ENCODE peak calls at places on chromosomes 1 and 21, in ten cellular contexts. One of them, this sample, is unnamed.

GRCh38 chr1:85934531-85934930 is 222.0 kb downstream of the COL24A1 start:
- DNase-seq in osteocyte: no peak
- DNase-seq in DMS 273 treated with DMSO at 0.1 percent for 48 hours: no peak
- DNase-seq in HTR-8/SVneo: no peak
- DNase-seq in AG08396: no peak
- DNase-seq in iris pigment epithelial cell: peak
- DNase-seq in astrocyte of the spinal cord: no peak
- DNase-seq in mammary epithelial cell: no peak
- DNase-seq in activated naive CD8-positive, alpha-beta T cell treated with anti-CD3 and anti-CD28 coated beads, Interleukin-2, amount 50 U/mL, for 24 hours: no peak
- DNase-seq in activated T-helper 1 cell treated with anti-CD3 and anti-CD28 coated beads, Interleukin-12 subunit alpha, Interleukin-12 subunit beta, Interleukin-2, Interleukin-4 antibody, amounts not matched to agents 30 ng/mL and 10 ng/mL and 1 ng/mL, durations not matched to agents 14 hours and 24 hours and 36 hours: no peak
- DNase-seq in this sample: no peak

GRCh38 chr1:117512728-117513321 is 93.0 kb upstream of the TENT5C start:
- DNase-seq in osteocyte: no peak
- DNase-seq in DMS 273 treated with DMSO at 0.1 percent for 48 hours: no peak
- DNase-seq in HTR-8/SVneo: no peak
- DNase-seq in AG08396: peak
- DNase-seq in iris pigment epithelial cell: peak
- DNase-seq in astrocyte of the spinal cord: peak
- DNase-seq in mammary epithelial cell: peak
- DNase-seq in activated naive CD8-positive, alpha-beta T cell treated with anti-CD3 and anti-CD28 coated beads, Interleukin-2, amount 50 U/mL, for 24 hours: no peak
- DNase-seq in activated T-helper 1 cell treated with anti-CD3 and anti-CD28 coated beads, Interleukin-12 subunit alpha, Interleukin-12 subunit beta, Interleukin-2, Interleukin-4 antibody, amounts not matched to agents 30 ng/mL and 10 ng/mL and 1 ng/mL, durations not matched to agents 14 hours and 24 hours and 36 hours: no peak
- DNase-seq in this sample: peak

GRCh38 chr1:10538608-10539355 is 64.0 kb downstream of the PEX14 start:
- DNase-seq in osteocyte: no peak
- DNase-seq in DMS 273 treated with DMSO at 0.1 percent for 48 hours: no peak
- DNase-seq in HTR-8/SVneo: no peak
- DNase-seq in AG08396: no peak
- DNase-seq in iris pigment epithelial cell: no peak
- DNase-seq in astrocyte of the spinal cord: no peak
- DNase-seq in mammary epithelial cell: no peak
- DNase-seq in activated naive CD8-positive, alpha-beta T cell treated with anti-CD3 and anti-CD28 coated beads, Interleukin-2, amount 50 U/mL, for 24 hours: no peak
- DNase-seq in activated T-helper 1 cell treated with anti-CD3 and anti-CD28 coated beads, Interleukin-12 subunit alpha, Interleukin-12 subunit beta, Interleukin-2, Interleukin-4 antibody, amounts not matched to agents 30 ng/mL and 10 ng/mL and 1 ng/mL, durations not matched to agents 14 hours and 24 hours and 36 hours: no peak
- DNase-seq in this sample: no peak

GRCh38 chr1:41475859-41476567 is 8.5 kb downstream of the EDN2 start:
- DNase-seq in osteocyte: no peak
- DNase-seq in DMS 273 treated with DMSO at 0.1 percent for 48 hours: no peak
- DNase-seq in HTR-8/SVneo: no peak
- DNase-seq in AG08396: no peak
- DNase-seq in iris pigment epithelial cell: peak
- DNase-seq in astrocyte of the spinal cord: no peak
- DNase-seq in mammary epithelial cell: peak
- DNase-seq in activated naive CD8-positive, alpha-beta T cell treated with anti-CD3 and anti-CD28 coated beads, Interleukin-2, amount 50 U/mL, for 24 hours: no peak
- DNase-seq in activated T-helper 1 cell treated with anti-CD3 and anti-CD28 coated beads, Interleukin-12 subunit alpha, Interleukin-12 subunit beta, Interleukin-2, Interleukin-4 antibody, amounts not matched to agents 30 ng/mL and 10 ng/mL and 1 ng/mL, durations not matched to agents 14 hours and 24 hours and 36 hours: no peak
- DNase-seq in this sample: no peak

GRCh38 chr1:42335809-42336518 is 929 bp upstream of the FOXJ3 start:
- DNase-seq in osteocyte: no peak
- DNase-seq in DMS 273 treated with DMSO at 0.1 percent for 48 hours: no peak
- DNase-seq in HTR-8/SVneo: peak
- DNase-seq in AG08396: peak
- DNase-seq in iris pigment epithelial cell: peak
- DNase-seq in astrocyte of the spinal cord: peak
- DNase-seq in mammary epithelial cell: peak
- DNase-seq in activated naive CD8-positive, alpha-beta T cell treated with anti-CD3 and anti-CD28 coated beads, Interleukin-2, amount 50 U/mL, for 24 hours: no peak
- DNase-seq in activated T-helper 1 cell treated with anti-CD3 and anti-CD28 coated beads, Interleukin-12 subunit alpha, Interleukin-12 subunit beta, Interleukin-2, Interleukin-4 antibody, amounts not matched to agents 30 ng/mL and 10 ng/mL and 1 ng/mL, durations not matched to agents 14 hours and 24 hours and 36 hours: no peak
- DNase-seq in this sample: no peak

GRCh38 chr1:100530901-100531487 is 6.9 kb upstream of the GPR88 start:
- DNase-seq in osteocyte: no peak
- DNase-seq in DMS 273 treated with DMSO at 0.1 percent for 48 hours: no peak
- DNase-seq in HTR-8/SVneo: no peak
- DNase-seq in AG08396: peak
- DNase-seq in iris pigment epithelial cell: peak
- DNase-seq in astrocyte of the spinal cord: peak
- DNase-seq in mammary epithelial cell: peak
- DNase-seq in activated naive CD8-positive, alpha-beta T cell treated with anti-CD3 and anti-CD28 coated beads, Interleukin-2, amount 50 U/mL, for 24 hours: peak
- DNase-seq in activated T-helper 1 cell treated with anti-CD3 and anti-CD28 coated beads, Interleukin-12 subunit alpha, Interleukin-12 subunit beta, Interleukin-2, Interleukin-4 antibody, amounts not matched to agents 30 ng/mL and 10 ng/mL and 1 ng/mL, durations not matched to agents 14 hours and 24 hours and 36 hours: no peak
- DNase-seq in this sample: no peak

GRCh38 chr1:177873238-177873637 is 96.6 kb downstream of the SEC16B start:
- DNase-seq in osteocyte: no peak
- DNase-seq in DMS 273 treated with DMSO at 0.1 percent for 48 hours: peak
- DNase-seq in HTR-8/SVneo: peak
- DNase-seq in AG08396: peak
- DNase-seq in iris pigment epithelial cell: peak
- DNase-seq in astrocyte of the spinal cord: peak
- DNase-seq in mammary epithelial cell: peak
- DNase-seq in activated naive CD8-positive, alpha-beta T cell treated with anti-CD3 and anti-CD28 coated beads, Interleukin-2, amount 50 U/mL, for 24 hours: no peak
- DNase-seq in activated T-helper 1 cell treated with anti-CD3 and anti-CD28 coated beads, Interleukin-12 subunit alpha, Interleukin-12 subunit beta, Interleukin-2, Interleukin-4 antibody, amounts not matched to agents 30 ng/mL and 10 ng/mL and 1 ng/mL, durations not matched to agents 14 hours and 24 hours and 36 hours: no peak
- DNase-seq in this sample: no peak

GRCh38 chr1:116514708-116515525 is 55.9 kb downstream of the CD58 start:
- DNase-seq in osteocyte: no peak
- DNase-seq in DMS 273 treated with DMSO at 0.1 percent for 48 hours: no peak
- DNase-seq in HTR-8/SVneo: no peak
- DNase-seq in AG08396: no peak
- DNase-seq in iris pigment epithelial cell: peak
- DNase-seq in astrocyte of the spinal cord: peak
- DNase-seq in mammary epithelial cell: peak
- DNase-seq in activated naive CD8-positive, alpha-beta T cell treated with anti-CD3 and anti-CD28 coated beads, Interleukin-2, amount 50 U/mL, for 24 hours: peak
- DNase-seq in activated T-helper 1 cell treated with anti-CD3 and anti-CD28 coated beads, Interleukin-12 subunit alpha, Interleukin-12 subunit beta, Interleukin-2, Interleukin-4 antibody, amounts not matched to agents 30 ng/mL and 10 ng/mL and 1 ng/mL, durations not matched to agents 14 hours and 24 hours and 36 hours: peak
- DNase-seq in this sample: no peak

GRCh38 chr1:150493175-150493574 is 6.0 kb downstream of the TARS2 start:
- DNase-seq in osteocyte: no peak
- DNase-seq in DMS 273 treated with DMSO at 0.1 percent for 48 hours: no peak
- DNase-seq in HTR-8/SVneo: no peak
- DNase-seq in AG08396: no peak
- DNase-seq in iris pigment epithelial cell: no peak
- DNase-seq in astrocyte of the spinal cord: no peak
- DNase-seq in mammary epithelial cell: no peak
- DNase-seq in activated naive CD8-positive, alpha-beta T cell treated with anti-CD3 and anti-CD28 coated beads, Interleukin-2, amount 50 U/mL, for 24 hours: no peak
- DNase-seq in activated T-helper 1 cell treated with anti-CD3 and anti-CD28 coated beads, Interleukin-12 subunit alpha, Interleukin-12 subunit beta, Interleukin-2, Interleukin-4 antibody, amounts not matched to agents 30 ng/mL and 10 ng/mL and 1 ng/mL, durations not matched to agents 14 hours and 24 hours and 36 hours: no peak
- DNase-seq in this sample: no peak

GRCh38 chr21:39125752-39126485 is 57.3 kb downstream of the PSMG1 start:
- DNase-seq in osteocyte: no peak
- DNase-seq in DMS 273 treated with DMSO at 0.1 percent for 48 hours: peak
- DNase-seq in HTR-8/SVneo: peak
- DNase-seq in AG08396: peak
- DNase-seq in iris pigment epithelial cell: peak
- DNase-seq in astrocyte of the spinal cord: peak
- DNase-seq in mammary epithelial cell: peak
- DNase-seq in activated naive CD8-positive, alpha-beta T cell treated with anti-CD3 and anti-CD28 coated beads, Interleukin-2, amount 50 U/mL, for 24 hours: no peak
- DNase-seq in activated T-helper 1 cell treated with anti-CD3 and anti-CD28 coated beads, Interleukin-12 subunit alpha, Interleukin-12 subunit beta, Interleukin-2, Interleukin-4 antibody, amounts not matched to agents 30 ng/mL and 10 ng/mL and 1 ng/mL, durations not matched to agents 14 hours and 24 hours and 36 hours: no peak
- DNase-seq in this sample: peak

GRCh38 chr1:12184008-12184681 is 17.4 kb downstream of the TNFRSF1B start:
- DNase-seq in osteocyte: peak
- DNase-seq in DMS 273 treated with DMSO at 0.1 percent for 48 hours: no peak
- DNase-seq in HTR-8/SVneo: peak
- DNase-seq in AG08396: peak
- DNase-seq in iris pigment epithelial cell: peak
- DNase-seq in astrocyte of the spinal cord: peak
- DNase-seq in mammary epithelial cell: no peak
- DNase-seq in activated naive CD8-positive, alpha-beta T cell treated with anti-CD3 and anti-CD28 coated beads, Interleukin-2, amount 50 U/mL, for 24 hours: no peak
- DNase-seq in activated T-helper 1 cell treated with anti-CD3 and anti-CD28 coated beads, Interleukin-12 subunit alpha, Interleukin-12 subunit beta, Interleukin-2, Interleukin-4 antibody, amounts not matched to agents 30 ng/mL and 10 ng/mL and 1 ng/mL, durations not matched to agents 14 hours and 24 hours and 36 hours: no peak
- DNase-seq in this sample: no peak

GRCh38 chr1:73033637-73034036 is 751.3 kb upstream of the NEGR1 start:
- DNase-seq in osteocyte: no peak
- DNase-seq in DMS 273 treated with DMSO at 0.1 percent for 48 hours: no peak
- DNase-seq in HTR-8/SVneo: no peak
- DNase-seq in AG08396: no peak
- DNase-seq in iris pigment epithelial cell: no peak
- DNase-seq in astrocyte of the spinal cord: no peak
- DNase-seq in mammary epithelial cell: no peak
- DNase-seq in activated naive CD8-positive, alpha-beta T cell treated with anti-CD3 and anti-CD28 coated beads, Interleukin-2, amount 50 U/mL, for 24 hours: no peak
- DNase-seq in activated T-helper 1 cell treated with anti-CD3 and anti-CD28 coated beads, Interleukin-12 subunit alpha, Interleukin-12 subunit beta, Interleukin-2, Interleukin-4 antibody, amounts not matched to agents 30 ng/mL and 10 ng/mL and 1 ng/mL, durations not matched to agents 14 hours and 24 hours and 36 hours: no peak
- DNase-seq in this sample: no peak

GRCh38 chr1:150282558-150282958 is 204 bp downstream of the CIART start:
- DNase-seq in osteocyte: no peak
- DNase-seq in DMS 273 treated with DMSO at 0.1 percent for 48 hours: no peak
- DNase-seq in HTR-8/SVneo: no peak
- DNase-seq in AG08396: peak
- DNase-seq in iris pigment epithelial cell: no peak
- DNase-seq in astrocyte of the spinal cord: no peak
- DNase-seq in mammary epithelial cell: no peak
- DNase-seq in activated naive CD8-positive, alpha-beta T cell treated with anti-CD3 and anti-CD28 coated beads, Interleukin-2, amount 50 U/mL, for 24 hours: no peak
- DNase-seq in activated T-helper 1 cell treated with anti-CD3 and anti-CD28 coated beads, Interleukin-12 subunit alpha, Interleukin-12 subunit beta, Interleukin-2, Interleukin-4 antibody, amounts not matched to agents 30 ng/mL and 10 ng/mL and 1 ng/mL, durations not matched to agents 14 hours and 24 hours and 36 hours: no peak
- DNase-seq in this sample: no peak

GRCh38 chr1:154624756-154625643 is 17.0 kb upstream of the ADAR start:
- DNase-seq in osteocyte: no peak
- DNase-seq in DMS 273 treated with DMSO at 0.1 percent for 48 hours: no peak
- DNase-seq in HTR-8/SVneo: no peak
- DNase-seq in AG08396: peak
- DNase-seq in iris pigment epithelial cell: peak
- DNase-seq in astrocyte of the spinal cord: peak
- DNase-seq in mammary epithelial cell: peak
- DNase-seq in activated naive CD8-positive, alpha-beta T cell treated with anti-CD3 and anti-CD28 coated beads, Interleukin-2, amount 50 U/mL, for 24 hours: no peak
- DNase-seq in activated T-helper 1 cell treated with anti-CD3 and anti-CD28 coated beads, Interleukin-12 subunit alpha, Interleukin-12 subunit beta, Interleukin-2, Interleukin-4 antibody, amounts not matched to agents 30 ng/mL and 10 ng/mL and 1 ng/mL, durations not matched to agents 14 hours and 24 hours and 36 hours: no peak
- DNase-seq in this sample: no peak

GRCh38 chr1:20322825-20323612 is 32.3 kb downstream of the VWA5B1 start:
- DNase-seq in osteocyte: no peak
- DNase-seq in DMS 273 treated with DMSO at 0.1 percent for 48 hours: no peak
- DNase-seq in HTR-8/SVneo: no peak
- DNase-seq in AG08396: no peak
- DNase-seq in iris pigment epithelial cell: peak
- DNase-seq in astrocyte of the spinal cord: peak
- DNase-seq in mammary epithelial cell: no peak
- DNase-seq in activated naive CD8-positive, alpha-beta T cell treated with anti-CD3 and anti-CD28 coated beads, Interleukin-2, amount 50 U/mL, for 24 hours: peak
- DNase-seq in activated T-helper 1 cell treated with anti-CD3 and anti-CD28 coated beads, Interleukin-12 subunit alpha, Interleukin-12 subunit beta, Interleukin-2, Interleukin-4 antibody, amounts not matched to agents 30 ng/mL and 10 ng/mL and 1 ng/mL, durations not matched to agents 14 hours and 24 hours and 36 hours: peak
- DNase-seq in this sample: no peak

GRCh38 chr1:23194119-23194984 is 22.9 kb downstream of the HTR1D start:
- DNase-seq in osteocyte: no peak
- DNase-seq in DMS 273 treated with DMSO at 0.1 percent for 48 hours: no peak
- DNase-seq in HTR-8/SVneo: peak
- DNase-seq in AG08396: peak
- DNase-seq in iris pigment epithelial cell: peak
- DNase-seq in astrocyte of the spinal cord: peak
- DNase-seq in mammary epithelial cell: peak
- DNase-seq in activated naive CD8-positive, alpha-beta T cell treated with anti-CD3 and anti-CD28 coated beads, Interleukin-2, amount 50 U/mL, for 24 hours: no peak
- DNase-seq in activated T-helper 1 cell treated with anti-CD3 and anti-CD28 coated beads, Interleukin-12 subunit alpha, Interleukin-12 subunit beta, Interleukin-2, Interleukin-4 antibody, amounts not matched to agents 30 ng/mL and 10 ng/mL and 1 ng/mL, durations not matched to agents 14 hours and 24 hours and 36 hours: no peak
- DNase-seq in this sample: no peak

GRCh38 chr1:165143437-165144065 is 213.0 kb downstream of the LMX1A start:
- DNase-seq in osteocyte: no peak
- DNase-seq in DMS 273 treated with DMSO at 0.1 percent for 48 hours: no peak
- DNase-seq in HTR-8/SVneo: no peak
- DNase-seq in AG08396: no peak
- DNase-seq in iris pigment epithelial cell: no peak
- DNase-seq in astrocyte of the spinal cord: no peak
- DNase-seq in mammary epithelial cell: peak
- DNase-seq in activated naive CD8-positive, alpha-beta T cell treated with anti-CD3 and anti-CD28 coated beads, Interleukin-2, amount 50 U/mL, for 24 hours: peak
- DNase-seq in activated T-helper 1 cell treated with anti-CD3 and anti-CD28 coated beads, Interleukin-12 subunit alpha, Interleukin-12 subunit beta, Interleukin-2, Interleukin-4 antibody, amounts not matched to agents 30 ng/mL and 10 ng/mL and 1 ng/mL, durations not matched to agents 14 hours and 24 hours and 36 hours: no peak
- DNase-seq in this sample: peak

GRCh38 chr1:46517010-46517600 is 27.5 kb downstream of the DMBX1 start:
- DNase-seq in osteocyte: no peak
- DNase-seq in DMS 273 treated with DMSO at 0.1 percent for 48 hours: no peak
- DNase-seq in HTR-8/SVneo: no peak
- DNase-seq in AG08396: no peak
- DNase-seq in iris pigment epithelial cell: no peak
- DNase-seq in astrocyte of the spinal cord: no peak
- DNase-seq in mammary epithelial cell: peak
- DNase-seq in activated naive CD8-positive, alpha-beta T cell treated with anti-CD3 and anti-CD28 coated beads, Interleukin-2, amount 50 U/mL, for 24 hours: no peak
- DNase-seq in activated T-helper 1 cell treated with anti-CD3 and anti-CD28 coated beads, Interleukin-12 subunit alpha, Interleukin-12 subunit beta, Interleukin-2, Interleukin-4 antibody, amounts not matched to agents 30 ng/mL and 10 ng/mL and 1 ng/mL, durations not matched to agents 14 hours and 24 hours and 36 hours: no peak
- DNase-seq in this sample: no peak

GRCh38 chr1:236774926-236775325 is 20.2 kb upstream of the MTR start:
- DNase-seq in osteocyte: no peak
- DNase-seq in DMS 273 treated with DMSO at 0.1 percent for 48 hours: no peak
- DNase-seq in HTR-8/SVneo: peak
- DNase-seq in AG08396: peak
- DNase-seq in iris pigment epithelial cell: peak
- DNase-seq in astrocyte of the spinal cord: no peak
- DNase-seq in mammary epithelial cell: no peak
- DNase-seq in activated naive CD8-positive, alpha-beta T cell treated with anti-CD3 and anti-CD28 coated beads, Interleukin-2, amount 50 U/mL, for 24 hours: no peak
- DNase-seq in activated T-helper 1 cell treated with anti-CD3 and anti-CD28 coated beads, Interleukin-12 subunit alpha, Interleukin-12 subunit beta, Interleukin-2, Interleukin-4 antibody, amounts not matched to agents 30 ng/mL and 10 ng/mL and 1 ng/mL, durations not matched to agents 14 hours and 24 hours and 36 hours: no peak
- DNase-seq in this sample: peak

GRCh38 chr1:22658385-22659163 is 5.5 kb downstream of the C1QB start:
- DNase-seq in osteocyte: no peak
- DNase-seq in DMS 273 treated with DMSO at 0.1 percent for 48 hours: no peak
- DNase-seq in HTR-8/SVneo: no peak
- DNase-seq in AG08396: no peak
- DNase-seq in iris pigment epithelial cell: no peak
- DNase-seq in astrocyte of the spinal cord: no peak
- DNase-seq in mammary epithelial cell: no peak
- DNase-seq in activated naive CD8-positive, alpha-beta T cell treated with anti-CD3 and anti-CD28 coated beads, Interleukin-2, amount 50 U/mL, for 24 hours: no peak
- DNase-seq in activated T-helper 1 cell treated with anti-CD3 and anti-CD28 coated beads, Interleukin-12 subunit alpha, Interleukin-12 subunit beta, Interleukin-2, Interleukin-4 antibody, amounts not matched to agents 30 ng/mL and 10 ng/mL and 1 ng/mL, durations not matched to agents 14 hours and 24 hours and 36 hours: no peak
- DNase-seq in this sample: no peak

GRCh38 chr1:85865183-85865582 is 156.9 kb upstream of the ZNHIT6 start:
- DNase-seq in osteocyte: no peak
- DNase-seq in DMS 273 treated with DMSO at 0.1 percent for 48 hours: no peak
- DNase-seq in HTR-8/SVneo: no peak
- DNase-seq in AG08396: no peak
- DNase-seq in iris pigment epithelial cell: peak
- DNase-seq in astrocyte of the spinal cord: no peak
- DNase-seq in mammary epithelial cell: no peak
- DNase-seq in activated naive CD8-positive, alpha-beta T cell treated with anti-CD3 and anti-CD28 coated beads, Interleukin-2, amount 50 U/mL, for 24 hours: no peak
- DNase-seq in activated T-helper 1 cell treated with anti-CD3 and anti-CD28 coated beads, Interleukin-12 subunit alpha, Interleukin-12 subunit beta, Interleukin-2, Interleukin-4 antibody, amounts not matched to agents 30 ng/mL and 10 ng/mL and 1 ng/mL, durations not matched to agents 14 hours and 24 hours and 36 hours: no peak
- DNase-seq in this sample: no peak

GRCh38 chr1:225746361-225747179 is 31.1 kb upstream of the SRP9 start:
- DNase-seq in osteocyte: peak
- DNase-seq in DMS 273 treated with DMSO at 0.1 percent for 48 hours: peak
- DNase-seq in HTR-8/SVneo: peak
- DNase-seq in AG08396: peak
- DNase-seq in iris pigment epithelial cell: peak
- DNase-seq in astrocyte of the spinal cord: peak
- DNase-seq in mammary epithelial cell: peak
- DNase-seq in activated naive CD8-positive, alpha-beta T cell treated with anti-CD3 and anti-CD28 coated beads, Interleukin-2, amount 50 U/mL, for 24 hours: no peak
- DNase-seq in activated T-helper 1 cell treated with anti-CD3 and anti-CD28 coated beads, Interleukin-12 subunit alpha, Interleukin-12 subunit beta, Interleukin-2, Interleukin-4 antibody, amounts not matched to agents 30 ng/mL and 10 ng/mL and 1 ng/mL, durations not matched to agents 14 hours and 24 hours and 36 hours: no peak
- DNase-seq in this sample: no peak

GRCh38 chr1:60033066-60033465 is 40.5 kb downstream of the C1orf87 start:
- DNase-seq in osteocyte: no peak
- DNase-seq in DMS 273 treated with DMSO at 0.1 percent for 48 hours: no peak
- DNase-seq in HTR-8/SVneo: no peak
- DNase-seq in AG08396: no peak
- DNase-seq in iris pigment epithelial cell: no peak
- DNase-seq in astrocyte of the spinal cord: no peak
- DNase-seq in mammary epithelial cell: no peak
- DNase-seq in activated naive CD8-positive, alpha-beta T cell treated with anti-CD3 and anti-CD28 coated beads, Interleukin-2, amount 50 U/mL, for 24 hours: no peak
- DNase-seq in activated T-helper 1 cell treated with anti-CD3 and anti-CD28 coated beads, Interleukin-12 subunit alpha, Interleukin-12 subunit beta, Interleukin-2, Interleukin-4 antibody, amounts not matched to agents 30 ng/mL and 10 ng/mL and 1 ng/mL, durations not matched to agents 14 hours and 24 hours and 36 hours: no peak
- DNase-seq in this sample: no peak

GRCh38 chr1:183417691-183418491 is at the start of gene NMNAT2:
- DNase-seq in osteocyte: no peak
- DNase-seq in DMS 273 treated with DMSO at 0.1 percent for 48 hours: no peak
- DNase-seq in HTR-8/SVneo: peak
- DNase-seq in AG08396: peak
- DNase-seq in iris pigment epithelial cell: peak
- DNase-seq in astrocyte of the spinal cord: peak
- DNase-seq in mammary epithelial cell: no peak
- DNase-seq in activated naive CD8-positive, alpha-beta T cell treated with anti-CD3 and anti-CD28 coated beads, Interleukin-2, amount 50 U/mL, for 24 hours: no peak
- DNase-seq in activated T-helper 1 cell treated with anti-CD3 and anti-CD28 coated beads, Interleukin-12 subunit alpha, Interleukin-12 subunit beta, Interleukin-2, Interleukin-4 antibody, amounts not matched to agents 30 ng/mL and 10 ng/mL and 1 ng/mL, durations not matched to agents 14 hours and 24 hours and 36 hours: no peak
- DNase-seq in this sample: peak

GRCh38 chr1:109615879-109616278 is 3.5 kb downstream of the GNAT2 start:
- DNase-seq in osteocyte: no peak
- DNase-seq in DMS 273 treated with DMSO at 0.1 percent for 48 hours: no peak
- DNase-seq in HTR-8/SVneo: no peak
- DNase-seq in AG08396: no peak
- DNase-seq in iris pigment epithelial cell: no peak
- DNase-seq in astrocyte of the spinal cord: no peak
- DNase-seq in mammary epithelial cell: no peak
- DNase-seq in activated naive CD8-positive, alpha-beta T cell treated with anti-CD3 and anti-CD28 coated beads, Interleukin-2, amount 50 U/mL, for 24 hours: no peak
- DNase-seq in activated T-helper 1 cell treated with anti-CD3 and anti-CD28 coated beads, Interleukin-12 subunit alpha, Interleukin-12 subunit beta, Interleukin-2, Interleukin-4 antibody, amounts not matched to agents 30 ng/mL and 10 ng/mL and 1 ng/mL, durations not matched to agents 14 hours and 24 hours and 36 hours: no peak
- DNase-seq in this sample: no peak

GRCh38 chr1:160830321-160831153 is 32.1 kb downstream of the CD244 start:
- DNase-seq in osteocyte: peak
- DNase-seq in DMS 273 treated with DMSO at 0.1 percent for 48 hours: no peak
- DNase-seq in HTR-8/SVneo: peak
- DNase-seq in AG08396: peak
- DNase-seq in iris pigment epithelial cell: peak
- DNase-seq in astrocyte of the spinal cord: peak
- DNase-seq in mammary epithelial cell: peak
- DNase-seq in activated naive CD8-positive, alpha-beta T cell treated with anti-CD3 and anti-CD28 coated beads, Interleukin-2, amount 50 U/mL, for 24 hours: peak
- DNase-seq in activated T-helper 1 cell treated with anti-CD3 and anti-CD28 coated beads, Interleukin-12 subunit alpha, Interleukin-12 subunit beta, Interleukin-2, Interleukin-4 antibody, amounts not matched to agents 30 ng/mL and 10 ng/mL and 1 ng/mL, durations not matched to agents 14 hours and 24 hours and 36 hours: peak
- DNase-seq in this sample: peak

GRCh38 chr21:15309721-15310120 is 244.9 kb upstream of the NRIP1 start:
- DNase-seq in osteocyte: no peak
- DNase-seq in DMS 273 treated with DMSO at 0.1 percent for 48 hours: no peak
- DNase-seq in HTR-8/SVneo: no peak
- DNase-seq in AG08396: no peak
- DNase-seq in iris pigment epithelial cell: no peak
- DNase-seq in astrocyte of the spinal cord: no peak
- DNase-seq in mammary epithelial cell: no peak
- DNase-seq in activated naive CD8-positive, alpha-beta T cell treated with anti-CD3 and anti-CD28 coated beads, Interleukin-2, amount 50 U/mL, for 24 hours: no peak
- DNase-seq in activated T-helper 1 cell treated with anti-CD3 and anti-CD28 coated beads, Interleukin-12 subunit alpha, Interleukin-12 subunit beta, Interleukin-2, Interleukin-4 antibody, amounts not matched to agents 30 ng/mL and 10 ng/mL and 1 ng/mL, durations not matched to agents 14 hours and 24 hours and 36 hours: no peak
- DNase-seq in this sample: no peak

GRCh38 chr1:173960625-173961024 is 43.5 kb upstream of the SERPINC1 start:
- DNase-seq in osteocyte: no peak
- DNase-seq in DMS 273 treated with DMSO at 0.1 percent for 48 hours: no peak
- DNase-seq in HTR-8/SVneo: no peak
- DNase-seq in AG08396: no peak
- DNase-seq in iris pigment epithelial cell: no peak
- DNase-seq in astrocyte of the spinal cord: no peak
- DNase-seq in mammary epithelial cell: no peak
- DNase-seq in activated naive CD8-positive, alpha-beta T cell treated with anti-CD3 and anti-CD28 coated beads, Interleukin-2, amount 50 U/mL, for 24 hours: no peak
- DNase-seq in activated T-helper 1 cell treated with anti-CD3 and anti-CD28 coated beads, Interleukin-12 subunit alpha, Interleukin-12 subunit beta, Interleukin-2, Interleukin-4 antibody, amounts not matched to agents 30 ng/mL and 10 ng/mL and 1 ng/mL, durations not matched to agents 14 hours and 24 hours and 36 hours: no peak
- DNase-seq in this sample: no peak